ENCODE peak calls at places on chromosomes 3 and 15, in nine cellular contexts. One of them, this sample, is unnamed.

GRCh38 chr3:43005253-43005652 is 26.1 kb downstream of the GASK1A start:
- DNase-seq in endothelial cell: no peak
- DNase-seq in hypothalamus: no peak
- DNase-seq in NCI-H526: no peak
- DNase-seq in Daoy: no peak
- DNase-seq in HFF-Myc: no peak
- DNase-seq in adipocyte: no peak
- DNase-seq in iPS-NIHi11: no peak
- DNase-seq in HS-27A: no peak
- DNase-seq in this sample: no peak

GRCh38 chr3:122493296-122493695 is 21.4 kb downstream of the KPNA1 start:
- DNase-seq in iPS-NIHi11: no peak
- DNase-seq in Daoy: peak
- DNase-seq in NCI-H526: no peak
- DNase-seq in hypothalamus: no peak
- DNase-seq in endothelial cell: no peak
- DNase-seq in adipocyte: peak
- DNase-seq in HS-27A: no peak
- DNase-seq in HFF-Myc: peak
- DNase-seq in this sample: no peak

GRCh38 chr3:180700941-180701340 is 21.7 kb upstream of the CCDC39 start:
- DNase-seq in HS-27A: no peak
- DNase-seq in Daoy: no peak
- DNase-seq in HFF-Myc: no peak
- DNase-seq in endothelial cell: no peak
- DNase-seq in hypothalamus: no peak
- DNase-seq in iPS-NIHi11: no peak
- DNase-seq in NCI-H526: no peak
- DNase-seq in adipocyte: no peak
- DNase-seq in this sample: no peak

GRCh38 chr15:70410371-70410975 is 312.8 kb upstream of the TLE3 start:
- DNase-seq in hypothalamus: no peak
- DNase-seq in NCI-H526: no peak
- DNase-seq in Daoy: no peak
- DNase-seq in adipocyte: no peak
- DNase-seq in HS-27A: no peak
- DNase-seq in iPS-NIHi11: no peak
- DNase-seq in endothelial cell: no peak
- DNase-seq in HFF-Myc: no peak
- DNase-seq in this sample: no peak

GRCh38 chr3:3605181-3605580 is 194.1 kb upstream of the LRRN1 start:
- DNase-seq in HFF-Myc: no peak
- DNase-seq in endothelial cell: no peak
- DNase-seq in Daoy: no peak
- DNase-seq in adipocyte: no peak
- DNase-seq in iPS-NIHi11: no peak
- DNase-seq in HS-27A: no peak
- DNase-seq in hypothalamus: no peak
- DNase-seq in NCI-H526: no peak
- DNase-seq in this sample: no peak

GRCh38 chr3:51340311-51340829 is 44.7 kb upstream of the MANF start:
- DNase-seq in NCI-H526: no peak
- DNase-seq in iPS-NIHi11: peak
- DNase-seq in adipocyte: peak
- DNase-seq in endothelial cell: no peak
- DNase-seq in HS-27A: peak
- DNase-seq in Daoy: peak
- DNase-seq in hypothalamus: no peak
- DNase-seq in HFF-Myc: peak
- DNase-seq in this sample: peak

GRCh38 chr15:73601449-73602425 is 31.5 kb downstream of the NPTN start:
- DNase-seq in adipocyte: peak
- DNase-seq in hypothalamus: no peak
- DNase-seq in NCI-H526: no peak
- DNase-seq in endothelial cell: peak
- DNase-seq in Daoy: peak
- DNase-seq in HS-27A: no peak
- DNase-seq in HFF-Myc: peak
- DNase-seq in iPS-NIHi11: no peak
- DNase-seq in this sample: peak

GRCh38 chr3:141100531-141101320 is 49.6 kb downstream of the SPSB4 start:
- DNase-seq in hypothalamus: no peak
- DNase-seq in iPS-NIHi11: no peak
- DNase-seq in HFF-Myc: no peak
- DNase-seq in adipocyte: no peak
- DNase-seq in endothelial cell: no peak
- DNase-seq in Daoy: no peak
- DNase-seq in NCI-H526: no peak
- DNase-seq in HS-27A: no peak
- DNase-seq in this sample: no peak

GRCh38 chr3:13654330-13655073 is 105.6 kb downstream of the FBLN2 start:
- DNase-seq in HFF-Myc: no peak
- DNase-seq in hypothalamus: no peak
- DNase-seq in NCI-H526: no peak
- DNase-seq in endothelial cell: peak
- DNase-seq in HS-27A: no peak
- DNase-seq in iPS-NIHi11: peak
- DNase-seq in adipocyte: no peak
- DNase-seq in Daoy: peak
- DNase-seq in this sample: no peak

GRCh38 chr3:81198766-81199165 is 562.7 kb downstream of the GBE1 start:
- DNase-seq in adipocyte: no peak
- DNase-seq in Daoy: no peak
- DNase-seq in iPS-NIHi11: no peak
- DNase-seq in endothelial cell: no peak
- DNase-seq in HFF-Myc: no peak
- DNase-seq in HS-27A: no peak
- DNase-seq in NCI-H526: no peak
- DNase-seq in hypothalamus: no peak
- DNase-seq in this sample: no peak

GRCh38 chr15:34610388-34610787 is 26.9 kb upstream of the GOLGA8B start:
- DNase-seq in hypothalamus: no peak
- DNase-seq in Daoy: no peak
- DNase-seq in iPS-NIHi11: peak
- DNase-seq in HS-27A: no peak
- DNase-seq in endothelial cell: no peak
- DNase-seq in adipocyte: peak
- DNase-seq in HFF-Myc: no peak
- DNase-seq in NCI-H526: peak
- DNase-seq in this sample: no peak

GRCh38 chr3:40719660-40720287 is 195.0 kb downstream of the ZNF621 start:
- DNase-seq in hypothalamus: no peak
- DNase-seq in NCI-H526: no peak
- DNase-seq in endothelial cell: peak
- DNase-seq in adipocyte: no peak
- DNase-seq in Daoy: peak
- DNase-seq in HFF-Myc: no peak
- DNase-seq in iPS-NIHi11: peak
- DNase-seq in HS-27A: no peak
- DNase-seq in this sample: no peak

GRCh38 chr3:188305220-188305619 is 151.3 kb downstream of the LPP start:
- DNase-seq in HS-27A: no peak
- DNase-seq in HFF-Myc: no peak
- DNase-seq in endothelial cell: no peak
- DNase-seq in adipocyte: no peak
- DNase-seq in iPS-NIHi11: no peak
- DNase-seq in NCI-H526: no peak
- DNase-seq in Daoy: no peak
- DNase-seq in hypothalamus: no peak
- DNase-seq in this sample: no peak

GRCh38 chr3:31959951-31960792 is 20.9 kb downstream of the OSBPL10 start:
- DNase-seq in adipocyte: peak
- DNase-seq in iPS-NIHi11: peak
- DNase-seq in Daoy: no peak
- DNase-seq in NCI-H526: no peak
- DNase-seq in HFF-Myc: no peak
- DNase-seq in HS-27A: no peak
- DNase-seq in endothelial cell: no peak
- DNase-seq in hypothalamus: no peak
- DNase-seq in this sample: no peak

GRCh38 chr3:106552401-106553043 is 683.7 kb upstream of the CBLB start:
- DNase-seq in adipocyte: no peak
- DNase-seq in Daoy: no peak
- DNase-seq in NCI-H526: no peak
- DNase-seq in HFF-Myc: no peak
- DNase-seq in endothelial cell: no peak
- DNase-seq in iPS-NIHi11: no peak
- DNase-seq in HS-27A: no peak
- DNase-seq in hypothalamus: no peak
- DNase-seq in this sample: no peak

GRCh38 chr15:37056168-37056893 is 44.0 kb downstream of the MEIS2 start:
- DNase-seq in HS-27A: no peak
- DNase-seq in Daoy: no peak
- DNase-seq in NCI-H526: no peak
- DNase-seq in iPS-NIHi11: no peak
- DNase-seq in HFF-Myc: no peak
- DNase-seq in adipocyte: no peak
- DNase-seq in hypothalamus: peak
- DNase-seq in endothelial cell: no peak
- DNase-seq in this sample: no peak

GRCh38 chr3:69738291-69738690 is 973 bp upstream of the MITF start:
- DNase-seq in adipocyte: peak
- DNase-seq in hypothalamus: no peak
- DNase-seq in iPS-NIHi11: peak
- DNase-seq in endothelial cell: no peak
- DNase-seq in HS-27A: no peak
- DNase-seq in Daoy: no peak
- DNase-seq in NCI-H526: no peak
- DNase-seq in HFF-Myc: no peak
- DNase-seq in this sample: no peak

GRCh38 chr3:139455855-139456254 is 20.5 kb downstream of the RBP2 start:
- DNase-seq in Daoy: peak
- DNase-seq in HFF-Myc: no peak
- DNase-seq in iPS-NIHi11: peak
- DNase-seq in hypothalamus: no peak
- DNase-seq in adipocyte: no peak
- DNase-seq in endothelial cell: no peak
- DNase-seq in NCI-H526: no peak
- DNase-seq in HS-27A: no peak
- DNase-seq in this sample: no peak

GRCh38 chr3:46946856-46947544 is 29.5 kb downstream of the CCDC12 start:
- DNase-seq in HS-27A: peak
- DNase-seq in adipocyte: peak
- DNase-seq in HFF-Myc: no peak
- DNase-seq in iPS-NIHi11: no peak
- DNase-seq in endothelial cell: no peak
- DNase-seq in NCI-H526: no peak
- DNase-seq in Daoy: peak
- DNase-seq in hypothalamus: no peak
- DNase-seq in this sample: no peak

GRCh38 chr3:38453914-38454178 is 156 bp downstream of the ACVR2B start:
- DNase-seq in Daoy: peak
- DNase-seq in adipocyte: no peak
- DNase-seq in HS-27A: no peak
- DNase-seq in endothelial cell: no peak
- DNase-seq in HFF-Myc: no peak
- DNase-seq in NCI-H526: no peak
- DNase-seq in hypothalamus: no peak
- DNase-seq in iPS-NIHi11: no peak
- DNase-seq in this sample: no peak

GRCh38 chr3:48125026-48125704 is 63.1 kb downstream of the CDC25A start:
- DNase-seq in endothelial cell: no peak
- DNase-seq in Daoy: peak
- DNase-seq in adipocyte: peak
- DNase-seq in iPS-NIHi11: no peak
- DNase-seq in HFF-Myc: no peak
- DNase-seq in hypothalamus: no peak
- DNase-seq in HS-27A: peak
- DNase-seq in NCI-H526: no peak
- DNase-seq in this sample: no peak

This sample was measured in Panc1.